ENCODE peak calls at places on chromosome 10, in seven cellular contexts. R is B cell; D is M059J; N is CD8-positive, alpha-beta T cell; S is CD8-positive, alpha-beta memory T cell; T is non-pigmented ciliary epithelial cell; H is activated T-helper 1 cell treated with anti-CD3 and anti-CD28 coated beads, Interleukin-2, amount 50 U/mL, for 16 hours. X is an unnamed sample.

GRCh38 chr10:13847201-13847631 is 260.5 kb downstream of the PRPF18 start:
- DNase-seq in R (no peak), D (no peak), N (no peak), S (no peak), T (no peak), H (no peak), X (no peak)

GRCh38 chr10:99548041-99548530 is 15.3 kb downstream of the NKX2-3 start:
- DNase-seq in R (no peak), D (peak; percentile 65), N (no peak), S (no peak), T (no peak), H (no peak), X (no peak)

GRCh38 chr10:125102216-125102615 is 58.1 kb downstream of the CTBP2 start:
- DNase-seq in R (no peak), D (peak; percentile 23), N (no peak), S (no peak), T (peak; percentile 37), H (no peak), X (no peak)

GRCh38 chr10:88879754-88880286 is at the start of gene STAMBPL1:
- DNase-seq in R (peak; percentile 75), D (no peak), N (peak; percentile 39), S (peak; percentile 78), T (no peak), H (peak; percentile 56), X (peak; percentile 84)

GRCh38 chr10:24762966-24763623 is 39.4 kb upstream of the ARHGAP21 start:
- DNase-seq in R (no peak), D (peak; percentile 44), N (no peak), S (no peak), T (no peak), H (no peak), X (no peak)

GRCh38 chr10:68876919-68877250 is 24.2 kb upstream of the DDX50 start:
- DNase-seq in R (no peak), D (no peak), N (no peak), S (no peak), T (no peak), H (no peak), X (no peak)

GRCh38 chr10:111083222-111084095 is 6.6 kb downstream of the ADRA2A start:
- DNase-seq in R (peak; percentile 36), D (no peak), N (no peak), S (no peak), T (no peak), H (no peak), X (no peak)

GRCh38 chr10:43313901-43314300 is 47.0 kb upstream of the RASGEF1A start:
- DNase-seq in R (no peak), D (no peak), N (no peak), S (no peak), T (no peak), H (no peak), X (no peak)

GRCh38 chr10:132710036-132710686 is 75.8 kb downstream of the NKX6-2 start:
- DNase-seq in R (no peak), D (no peak), N (no peak), S (no peak), T (no peak), H (no peak), X (peak; percentile 54)

GRCh38 chr10:113058175-113058961 is 108.3 kb downstream of the TCF7L2 start:
- DNase-seq in R (no peak), D (no peak), N (no peak), S (no peak), T (no peak), H (no peak), X (no peak)

GRCh38 chr10:129964611-129965417 is 740 bp upstream of the EBF3 start:
- DNase-seq in R (no peak), D (no peak), N (no peak), S (no peak), T (no peak), H (no peak), X (no peak)

GRCh38 chr10:76324283-76324682 is 892.9 kb downstream of the LRMDA start:
- DNase-seq in R (no peak), D (peak; percentile 32), N (no peak), S (no peak), T (no peak), H (no peak), X (no peak)

GRCh38 chr10:35536789-35537188 is 68.4 kb upstream of the GJD4 start:
- DNase-seq in R (no peak), D (no peak), N (no peak), S (no peak), T (no peak), H (no peak), X (no peak)

GRCh38 chr10:129662386-129662785 is 195.3 kb downstream of the MGMT start:
- DNase-seq in R (no peak), D (no peak), N (no peak), S (no peak), T (no peak), H (no peak), X (no peak)

GRCh38 chr10:132685921-132686680 is 99.8 kb downstream of the NKX6-2 start:
- DNase-seq in R (peak; percentile 35), D (no peak), N (no peak), S (no peak), T (no peak), H (no peak), X (peak; percentile 49)

GRCh38 chr10:105974803-105975456 is 1189.6 kb downstream of the SORCS1 start:
- DNase-seq in R (no peak), D (peak; percentile 35), N (no peak), S (no peak), T (no peak), H (no peak), X (no peak)

GRCh38 chr10:113027574-113028392 is 77.7 kb downstream of the TCF7L2 start:
- DNase-seq in R (no peak), D (no peak), N (no peak), S (no peak), T (no peak), H (no peak), X (no peak)

GRCh38 chr10:118116555-118117311 is 70.0 kb upstream of the RAB11FIP2 start:
- DNase-seq in R (no peak), D (no peak), N (no peak), S (no peak), T (no peak), H (no peak), X (no peak)

GRCh38 chr10:122498521-122498920 is 37.2 kb downstream of the HTRA1 start:
- DNase-seq in R (no peak), D (no peak), N (no peak), S (no peak), T (no peak), H (no peak), X (no peak)

GRCh38 chr10:128964100-128964403 is 503.0 kb upstream of the MGMT start:
- DNase-seq in R (no peak), D (no peak), N (no peak), S (no peak), T (no peak), H (no peak), X (no peak)

GRCh38 chr10:5551531-5552375 is 27.0 kb downstream of the CALML3 start:
- DNase-seq in R (no peak), D (peak; percentile 88), N (no peak), S (peak; percentile 38), T (no peak), H (peak; percentile 28), X (peak; percentile 65)

GRCh38 chr10:71344154-71344915 is 25.3 kb downstream of the SLC29A3 start:
- DNase-seq in R (no peak), D (no peak), N (no peak), S (no peak), T (no peak), H (no peak), X (no peak)

GRCh38 chr10:74691164-74691563 is 135.2 kb upstream of the KAT6B start:
- DNase-seq in R (no peak), D (no peak), N (no peak), S (no peak), T (no peak), H (no peak), X (no peak)

GRCh38 chr10:122049076-122049475 is 60.1 kb downstream of the TACC2 start:
- DNase-seq in R (no peak), D (no peak), N (no peak), S (no peak), T (no peak), H (no peak), X (no peak)

GRCh38 chr10:125094826-125095225 is 65.5 kb downstream of the CTBP2 start:
- DNase-seq in R (no peak), D (no peak), N (no peak), S (no peak), T (no peak), H (no peak), X (no peak)